ENCODE peak calls at places on chromosomes 2 and 18, in six cellular contexts. B is K562, H is endothelial cell of umbilical vein, I is HepG2, V is A549, N is GM12878. O is an unnamed sample.

GRCh38 chr18:31227497-31228229 is 65.0 kb upstream of the DSC1 start:
- DNase-seq in V (no peak), H (no peak), I (no peak), B (no peak), N (no peak), O (no peak)

GRCh38 chr2:35298493-35298892 is 1057.1 kb upstream of the CRIM1 start:
- DNase-seq in N (no peak), V (peak), B (no peak), I (no peak), H (peak), O (no peak)

GRCh38 chr2:121532347-121532766 is 1.7 kb downstream of the RNU4ATAC start:
- DNase-seq in H (peak), I (peak), B (peak), N (no peak), V (peak), O (peak)

GRCh38 chr2:73258913-73259215 is 24.8 kb downstream of the CCT7 start:
- DNase-seq in H (no peak), I (no peak), N (no peak), V (no peak), B (no peak), O (no peak)

GRCh38 chr2:222690564-222691200 is 19.2 kb downstream of the MOGAT1 start:
- DNase-seq in B (peak), V (peak), N (no peak), I (peak), H (peak), O (peak)

GRCh38 chr2:127525692-127526141 is 572 bp downstream of the IWS1 start:
- DNase-seq in B (no peak), H (no peak), N (no peak), I (peak), V (peak), O (peak)

GRCh38 chr2:180520206-180520605 is 460.2 kb upstream of the UBE2E3 start:
- DNase-seq in V (peak), I (no peak), N (no peak), H (peak), B (no peak), O (no peak)

GRCh38 chr2:130720528-130720927 is 8.3 kb upstream of the GPR148 start:
- DNase-seq in V (no peak), B (no peak), I (no peak), H (no peak), N (no peak), O (no peak)

GRCh38 chr2:11286749-11287148 is 57.7 kb downstream of the ROCK2 start:
- DNase-seq in B (no peak), I (no peak), V (no peak), N (no peak), H (no peak), O (no peak)

GRCh38 chr2:36410681-36411080 is 55.1 kb downstream of the CRIM1 start:
- DNase-seq in V (no peak), N (no peak), H (no peak), I (no peak), B (no peak), O (no peak)

GRCh38 chr2:74919827-74920226 is 38.6 kb upstream of the POLE4 start:
- DNase-seq in H (peak), I (peak), N (no peak), V (peak), B (peak), O (peak)

GRCh38 chr2:84924173-84925106 is 19.0 kb downstream of the TMSB10 start:
- DNase-seq in V (peak), N (peak), H (peak), I (peak), B (peak), O (peak)

GRCh38 chr18:50042611-50043010 is 152.3 kb downstream of the MYO5B start:
- DNase-seq in V (no peak), I (no peak), N (no peak), H (no peak), B (no peak), O (no peak)

GRCh38 chr2:19214682-19215391 is 143.6 kb downstream of the OSR1 start:
- DNase-seq in N (no peak), H (no peak), V (no peak), B (no peak), I (no peak), O (no peak)

GRCh38 chr18:12315911-12316310 is 7.9 kb downstream of the TUBB6 start:
- DNase-seq in H (no peak), B (no peak), V (no peak), N (no peak), I (no peak), O (no peak)

GRCh38 chr18:12318334-12318697 is 10.3 kb downstream of the TUBB6 start:
- DNase-seq in H (no peak), V (no peak), I (no peak), N (no peak), B (no peak), O (no peak)

GRCh38 chr18:12315481-12315880 is 7.4 kb downstream of the TUBB6 start:
- DNase-seq in I (no peak), V (no peak), B (no peak), N (no peak), H (no peak), O (no peak)

GRCh38 chr18:12318857-12319256 is 10.8 kb downstream of the TUBB6 start:
- DNase-seq in B (no peak), H (no peak), V (no peak), I (no peak), N (no peak), O (no peak)

DNA sequence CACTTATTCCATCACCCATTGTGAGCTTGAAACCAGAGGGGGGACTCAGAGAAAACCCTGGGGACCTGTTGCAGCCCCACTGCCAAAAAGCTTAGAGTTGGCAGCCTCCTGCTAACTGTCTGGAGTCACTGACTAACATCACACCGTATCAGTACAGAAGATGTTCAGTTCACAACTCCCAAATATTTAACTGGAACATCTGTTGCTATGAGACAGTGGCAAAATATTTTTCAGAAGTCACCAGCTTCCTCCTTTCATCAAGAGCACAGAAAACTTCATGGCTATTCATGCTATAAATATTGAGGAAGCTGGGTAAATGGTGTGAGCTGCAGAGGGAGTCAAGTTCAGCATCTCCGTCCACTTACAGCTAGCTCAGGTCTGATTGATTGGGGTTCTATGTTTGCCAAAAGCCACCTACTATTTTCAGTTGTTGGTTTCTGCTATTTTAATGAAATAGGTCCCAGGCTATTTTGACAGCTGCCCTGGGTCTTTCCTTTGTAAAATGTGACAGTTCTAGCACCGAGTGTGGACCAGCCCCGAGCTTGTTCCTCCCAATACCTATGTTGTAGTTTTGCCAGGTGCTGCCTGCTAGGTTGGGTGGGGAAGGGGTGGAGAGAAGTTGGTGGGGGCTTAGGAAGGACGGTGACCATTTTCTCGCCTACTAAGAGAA is 9.8 kb downstream of the TUBB6 start:
- DNase-seq in I (no peak), H (no peak), V (peak), B (no peak), N (no peak), O (peak)
- TF ChIP-seq MYC in I (no peak), H (no peak), V (no peak), B (no peak), N (no peak), O (no peak)

GRCh38 chr2:10028407-10028987 is 14.9 kb upstream of the KLF11 start:
- DNase-seq in V (no peak), H (no peak), I (no peak), B (peak), N (no peak), O (peak)
- TF ChIP-seq CTCF in V (no peak), H (no peak), I (peak), B (peak), N (peak), O (no peak)

GRCh38 chr18:79169958-79170555 is 100.9 kb downstream of the ATP9B start:
- DNase-seq in I (peak), V (no peak), H (peak), N (no peak), B (no peak), O (peak)

GRCh38 chr18:79164696-79165095 is 95.5 kb downstream of the ATP9B start:
- DNase-seq in V (no peak), I (no peak), B (no peak), H (no peak), N (no peak), O (no peak)

GRCh38 chr18:79167526-79168190 is 98.5 kb downstream of the ATP9B start:
- DNase-seq in I (no peak), N (no peak), V (no peak), B (no peak), H (no peak), O (no peak)

DNA sequence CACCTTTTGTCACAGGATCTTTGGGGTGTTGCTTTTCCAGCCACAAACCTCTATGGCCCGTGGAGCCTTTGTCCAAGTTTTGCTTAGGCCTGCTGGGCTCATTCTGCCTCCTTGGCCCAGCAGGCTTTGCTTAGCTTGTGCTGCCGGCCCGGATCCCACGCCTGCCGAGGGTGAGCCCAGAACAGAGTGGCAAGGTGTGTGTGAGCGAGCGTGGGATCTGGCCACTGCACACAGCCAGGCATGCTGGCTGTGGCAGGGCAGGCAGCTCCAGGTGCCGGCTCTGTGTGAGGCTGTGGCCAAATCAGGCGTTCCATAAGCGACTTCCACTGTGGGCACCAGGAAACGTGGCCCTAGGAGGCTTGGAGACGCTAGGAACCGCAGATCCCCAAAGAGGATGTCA is 97.5 kb downstream of the ATP9B start:
- DNase-seq in N (no peak), H (no peak), V (no peak), B (no peak), I (no peak), O (no peak)
- H3K4me3 ChIP-seq in N (no peak), H (no peak), V (no peak), B (no peak), I (no peak), O (no peak)

GRCh38 chr2:163644238-163644637 is 91.6 kb downstream of the FIGN start:
- DNase-seq in I (no peak), B (no peak), V (no peak), N (no peak), H (no peak), O (no peak)

GRCh38 chr2:163647300-163647699 is 88.5 kb downstream of the FIGN start:
- DNase-seq in N (no peak), H (no peak), B (no peak), V (no peak), I (no peak), O (no peak)

GRCh38 chr2:163652741-163653140 is 83.1 kb downstream of the FIGN start:
- DNase-seq in B (no peak), V (no peak), N (no peak), H (peak), I (no peak), O (no peak)

GRCh38 chr2:163646659-163647058 is 89.1 kb downstream of the FIGN start:
- DNase-seq in B (no peak), H (no peak), N (no peak), V (no peak), I (no peak), O (no peak)

GRCh38 chr2:163649080-163649479 is 86.7 kb downstream of the FIGN start:
- DNase-seq in V (no peak), B (no peak), N (no peak), H (no peak), I (no peak), O (no peak)
- TF ChIP-seq MYC in V (no peak), B (no peak), N (no peak), H (no peak), I (no peak), O (no peak)

GRCh38 chr2:220969348-220969747 is 602.8 kb downstream of the EPHA4 start:
- DNase-seq in V (no peak), H (no peak), N (no peak), I (no peak), B (no peak), O (no peak)
- TF ChIP-seq CTCF in V (no peak), H (no peak), N (no peak), I (no peak), B (no peak), O (no peak)

GRCh38 chr2:156784034-156784433 is 347.9 kb downstream of the GPD2 start:
- DNase-seq in I (no peak), N (no peak), B (no peak), V (no peak), H (no peak), O (no peak)

GRCh38 chr2:156779416-156780117 is 343.4 kb downstream of the GPD2 start:
- DNase-seq in I (no peak), N (no peak), H (no peak), B (no peak), V (no peak), O (no peak)

DNA sequence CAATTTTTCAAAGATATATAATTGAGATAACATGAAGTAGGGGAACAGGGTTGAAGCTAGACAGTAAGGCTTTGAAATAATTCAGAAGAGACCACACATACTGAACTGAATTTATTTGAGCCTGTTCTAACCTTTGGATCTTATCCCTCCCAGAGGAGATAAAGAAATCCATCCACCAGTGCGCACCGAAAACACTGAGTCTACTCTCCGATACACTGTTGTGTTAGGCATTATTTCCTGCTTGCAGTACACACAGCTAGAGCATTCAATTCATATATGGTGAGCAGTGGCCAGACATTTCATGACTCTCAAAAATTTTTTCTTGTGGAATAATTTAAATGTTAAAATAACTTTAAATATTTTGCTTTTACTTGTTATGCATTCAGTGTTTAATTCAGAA is 342.7 kb downstream of the GPD2 start:
- DNase-seq in H (no peak), N (no peak), I (no peak), B (no peak), V (no peak), O (no peak)
- H3K4me3 ChIP-seq in H (no peak), N (no peak), I (no peak), B (no peak), V (no peak), O (no peak)

GRCh38 chr2:122543815-122544214 is 788.4 kb downstream of the TSN start:
- DNase-seq in I (no peak), H (no peak), B (no peak), N (no peak), V (no peak), O (no peak)
- TF ChIP-seq MYC in I (no peak), H (no peak), B (no peak), N (no peak), V (no peak), O (no peak)

GRCh38 chr2:63692002-63692606 is 103.3 kb downstream of the MDH1 start:
- DNase-seq in H (peak), I (peak), N (no peak), B (no peak), V (peak), O (peak)
- TF ChIP-seq CTCF in H (peak), I (peak), N (peak), B (peak), V (peak), O (peak)

GRCh38 chr18:32773187-32773712 is 427 bp upstream of the KLHL14 start:
- DNase-seq in H (no peak), V (no peak), I (no peak), B (no peak), N (no peak), O (no peak)
- H3K4me3 ChIP-seq in H (no peak), V (no peak), I (no peak), B (no peak), N (no peak), O (no peak)

GRCh38 chr18:48838921-48839818 is 111.6 kb downstream of the SMAD7 start:
- DNase-seq in I (no peak), B (no peak), V (no peak), N (no peak), H (no peak), O (peak)
- TF ChIP-seq MYC in I (no peak), B (no peak), V (no peak), N (no peak), H (no peak), O (no peak)